ENCODE peak calls at places on chromosomes 6 and 20, in five cellular contexts. T is brain microvascular endothelial cell; Z is EL; L is activated CD4-positive, alpha-beta T cell treated with anti-CD3 and anti-CD28 coated beads, Interleukin-2, amount 50 U/mL, for 1 hour; U is NCI-H1105. X is an unnamed sample.

GRCh38 chr6:35025241-35026188 is 115.6 kb downstream of the TCP11 start:
- DNase-seq in L (no peak), T (no peak), U (no peak), Z (no peak), X (peak)

GRCh38 chr6:11331136-11331535 is 98.7 kb upstream of the NEDD9 start:
- DNase-seq in L (no peak), Z (no peak), T (no peak), U (no peak), X (no peak)

GRCh38 chr20:63183422-63184146 is 32.3 kb downstream of the YTHDF1 start:
- DNase-seq in L (peak), T (peak), U (no peak), Z (peak), X (peak)

GRCh38 chr6:167044696-167045095 is 45.5 kb downstream of the CEP43 start:
- DNase-seq in Z (peak), L (no peak), U (no peak), T (peak), X (peak)

GRCh38 chr20:59903631-59904030 is 29.8 kb downstream of the SYCP2 start:
- DNase-seq in U (no peak), T (no peak), Z (no peak), L (no peak), X (no peak)

GRCh38 chr6:106117579-106117978 is 31.4 kb downstream of the PRDM1 start:
- DNase-seq in Z (no peak), L (peak), U (no peak), T (no peak), X (no peak)

GRCh38 chr20:44153636-44154043 is 33.3 kb downstream of the JPH2 start:
- DNase-seq in T (no peak), L (peak), U (no peak), Z (peak), X (no peak)

GRCh38 chr6:152471459-152472070 is 165.6 kb downstream of the SYNE1 start:
- DNase-seq in T (no peak), U (no peak), Z (peak), L (no peak), X (peak)

GRCh38 chr20:24914388-24915241 is 34.5 kb upstream of the CST7 start:
- DNase-seq in L (no peak), T (no peak), Z (no peak), U (no peak), X (no peak)

GRCh38 chr20:37823276-37823980 is 79.5 kb upstream of the VSTM2L start:
- DNase-seq in L (no peak), Z (peak), T (peak), U (no peak), X (peak)

X was measured in adipocyte.